ENCODE peak calls at places on chromosomes 3 and 15, in four cellular contexts. One of them, this sample, is unnamed.

GRCh38 chr15:74783808-74784175 is 1.9 kb downstream of the CSK start:
- DNase-seq in anterior cingulate cortex: no peak
- DNase-seq in hepatocyte: no peak
- DNase-seq in heart right ventricle: no peak
- DNase-seq in this sample: no peak

GRCh38 chr15:90412356-90413194 is 24.5 kb downstream of the IQGAP1 start:
- DNase-seq in anterior cingulate cortex: no peak
- DNase-seq in hepatocyte: peak
- DNase-seq in heart right ventricle: no peak
- DNase-seq in this sample: no peak

GRCh38 chr3:115663414-115663813 is 40.1 kb downstream of the GAP43 start:
- DNase-seq in anterior cingulate cortex: no peak
- DNase-seq in hepatocyte: no peak
- DNase-seq in heart right ventricle: no peak
- DNase-seq in this sample: no peak

GRCh38 chr3:188914556-188914955 is 257.2 kb upstream of the TPRG1 start:
- DNase-seq in anterior cingulate cortex: no peak
- DNase-seq in hepatocyte: no peak
- DNase-seq in heart right ventricle: no peak
- DNase-seq in this sample: no peak

GRCh38 chr3:172543884-172544283 is 20.7 kb upstream of the TNFSF10 start:
- DNase-seq in anterior cingulate cortex: no peak
- DNase-seq in hepatocyte: no peak
- DNase-seq in heart right ventricle: no peak
- DNase-seq in this sample: no peak

GRCh38 chr15:74406992-74407705 is 26.6 kb downstream of the SEMA7A start:
- DNase-seq in anterior cingulate cortex: no peak
- DNase-seq in hepatocyte: peak
- DNase-seq in heart right ventricle: no peak
- DNase-seq in this sample: peak

GRCh38 chr15:98294126-98294525 is 333.6 kb downstream of the ARRDC4 start:
- DNase-seq in anterior cingulate cortex: no peak
- DNase-seq in hepatocyte: no peak
- DNase-seq in heart right ventricle: no peak
- DNase-seq in this sample: no peak

GRCh38 chr3:19539488-19540395 is 391.4 kb downstream of the KCNH8 start:
- DNase-seq in anterior cingulate cortex: no peak
- DNase-seq in hepatocyte: peak
- DNase-seq in heart right ventricle: no peak
- DNase-seq in this sample: no peak

GRCh38 chr3:78751266-78751665 is 1016.5 kb downstream of the ROBO1 start:
- DNase-seq in anterior cingulate cortex: no peak
- DNase-seq in hepatocyte: no peak
- DNase-seq in heart right ventricle: no peak
- DNase-seq in this sample: no peak

GRCh38 chr3:53103566-53104296 is 26.5 kb downstream of the RFT1 start:
- DNase-seq in anterior cingulate cortex: no peak
- DNase-seq in hepatocyte: no peak
- DNase-seq in heart right ventricle: no peak
- DNase-seq in this sample: no peak

GRCh38 chr15:76149291-76149910 is 89.6 kb downstream of the TMEM266 start:
- DNase-seq in anterior cingulate cortex: no peak
- DNase-seq in hepatocyte: no peak
- DNase-seq in heart right ventricle: no peak
- DNase-seq in this sample: no peak

GRCh38 chr15:89127054-89127702 is 38.9 kb downstream of the ABHD2 start:
- DNase-seq in anterior cingulate cortex: no peak
- DNase-seq in hepatocyte: no peak
- DNase-seq in heart right ventricle: no peak
- DNase-seq in this sample: no peak

GRCh38 chr3:14204605-14205284 is 26.1 kb downstream of the LSM3 start:
- DNase-seq in anterior cingulate cortex: no peak
- DNase-seq in hepatocyte: peak
- DNase-seq in heart right ventricle: peak
- DNase-seq in this sample: peak

GRCh38 chr15:76866716-76867321 is 38.3 kb downstream of the SCAPER start:
- DNase-seq in anterior cingulate cortex: peak
- DNase-seq in hepatocyte: peak
- DNase-seq in heart right ventricle: peak
- DNase-seq in this sample: no peak

GRCh38 chr3:106206613-106207012 is 337.8 kb upstream of the CBLB start:
- DNase-seq in anterior cingulate cortex: no peak
- DNase-seq in hepatocyte: no peak
- DNase-seq in heart right ventricle: no peak
- DNase-seq in this sample: no peak

GRCh38 chr3:30813734-30814133 is 80.7 kb downstream of the GADL1 start:
- DNase-seq in anterior cingulate cortex: no peak
- DNase-seq in hepatocyte: no peak
- DNase-seq in heart right ventricle: no peak
- DNase-seq in this sample: no peak

This sample was measured in uterus.